ENCODE peak calls at places on chromosome 10, in five cellular contexts. Q is cardiac muscle cell, H is IMR-90, L is GM23248, E is prostate gland. G is an unnamed sample.
A peak's percentile ranks its signal among the peaks of the same experiment; 100 is the strongest.

GRCh38 chr10:74889662-74889998 is 63.2 kb downstream of the KAT6B start:
- DNase-seq in E (no peak), L (peak; percentile 54), H (no peak), Q (no peak), G (no peak)

GRCh38 chr10:22251751-22252285 is 34.0 kb upstream of the EBLN1 start:
- DNase-seq in L (peak; percentile 78), H (no peak), Q (peak; percentile 30), E (peak; percentile 54), G (no peak)

GRCh38 chr10:102918817-102919236 is 733 bp downstream of the CNNM2 start:
- DNase-seq in H (no peak), Q (no peak), E (no peak), L (peak; percentile 54), G (no peak)

GRCh38 chr10:61779950-61780659 is 117.4 kb downstream of the CABCOCO1 start:
- DNase-seq in Q (peak; percentile 11), L (peak; percentile 91), E (no peak), H (peak; percentile 74), G (no peak)

GRCh38 chr10:121525276-121526039 is 72.8 kb downstream of the FGFR2 start:
- DNase-seq in E (peak; percentile 48), Q (peak; percentile 20), H (no peak), L (no peak), G (no peak)

GRCh38 chr10:63668081-63668480 is 146.9 kb downstream of the REEP3 start:
- DNase-seq in H (no peak), L (peak; percentile 3), E (no peak), Q (no peak), G (no peak)

GRCh38 chr10:52474265-52474664 is 160.2 kb downstream of the DKK1 start:
- DNase-seq in H (no peak), E (no peak), Q (no peak), L (no peak), G (no peak)

GRCh38 chr10:1607466-1607865 is 129.9 kb downstream of the ADARB2 start:
- DNase-seq in E (no peak), L (no peak), Q (no peak), H (no peak), G (no peak)

GRCh38 chr10:121823993-121824463 is 103.8 kb downstream of the ATE1 start:
- DNase-seq in H (peak; percentile 46), L (peak; percentile 70), E (no peak), Q (peak; percentile 47), G (no peak)

GRCh38 chr10:69410487-69410886 is 6.2 kb downstream of the TACR2 start:
- DNase-seq in Q (no peak), E (no peak), H (no peak), L (no peak), G (no peak)

GRCh38 chr10:52215745-52216361 is 98.2 kb upstream of the DKK1 start:
- DNase-seq in E (peak; percentile 37), H (peak; percentile 81), Q (peak; percentile 76), L (peak; percentile 75), G (no peak)

GRCh38 chr10:129780158-129780557 is 183.9 kb downstream of the EBF3 start:
- DNase-seq in L (no peak), H (no peak), E (no peak), Q (no peak), G (no peak)

GRCh38 chr10:11264481-11265044 is 246.9 kb downstream of the CELF2 start:
- DNase-seq in H (no peak), Q (no peak), L (no peak), E (no peak), G (no peak)

GRCh38 chr10:123611243-123611642 is 54.9 kb upstream of the GPR26 start:
- DNase-seq in H (no peak), E (no peak), Q (no peak), L (no peak), G (no peak)

GRCh38 chr10:28492556-28492955 is 40.4 kb upstream of the WAC start:
- DNase-seq in Q (no peak), H (no peak), L (no peak), E (no peak), G (no peak)

GRCh38 chr10:35356725-35357092 is 20.4 kb downstream of the CCNY start:
- DNase-seq in Q (no peak), H (no peak), L (no peak), E (no peak), G (no peak)

GRCh38 chr10:77804371-77804770 is 122.2 kb downstream of the DLG5 start:
- DNase-seq in Q (no peak), L (no peak), E (no peak), H (no peak), G (no peak)

GRCh38 chr10:17981766-17982380 is 30.2 kb downstream of the SLC39A12 start:
- DNase-seq in H (peak; percentile 93), Q (no peak), L (peak; percentile 91), E (no peak), G (no peak)

GRCh38 chr10:28327494-28327886 is 24.6 kb upstream of the MPP7 start:
- DNase-seq in L (peak; percentile 55), H (peak; percentile 65), E (no peak), Q (peak; percentile 51), G (no peak)

GRCh38 chr10:1287493-1288480 is 231.6 kb downstream of the WDR37 start:
- DNase-seq in E (no peak), L (no peak), H (no peak), Q (no peak), G (no peak)

GRCh38 chr10:43852141-43852540 is 203.5 kb upstream of the ZNF32 start:
- DNase-seq in L (no peak), Q (no peak), E (no peak), H (no peak), G (no peak)

GRCh38 chr10:58952747-58953466 is 223.5 kb upstream of the PHYHIPL start:
- DNase-seq in E (peak; percentile 49), Q (peak; percentile 55), H (peak; percentile 42), L (peak; percentile 61), G (no peak)

GRCh38 chr10:121365566-121365965 is 232.7 kb downstream of the FGFR2 start:
- DNase-seq in Q (no peak), H (no peak), L (no peak), E (no peak), G (no peak)

GRCh38 chr10:97066877-97067555 is 118.7 kb downstream of the SLIT1 start:
- DNase-seq in Q (no peak), H (no peak), L (no peak), E (no peak), G (no peak)

GRCh38 chr10:124619195-124619594 is 125.0 kb downstream of the FAM53B start:
- DNase-seq in E (peak; percentile 80), H (peak; percentile 20), Q (no peak), L (no peak), G (no peak)

GRCh38 chr10:72010234-72010992 is 46.2 kb downstream of the CHST3 start:
- DNase-seq in Q (no peak), H (no peak), L (peak; percentile 31), E (no peak), G (no peak)

GRCh38 chr10:124647421-124648130 is 96.6 kb downstream of the FAM53B start:
- DNase-seq in E (no peak), L (peak; percentile 74), H (peak; percentile 20), Q (no peak), G (peak; percentile 50)

GRCh38 chr10:112716924-112717348 is 233.1 kb upstream of the TCF7L2 start:
- DNase-seq in Q (no peak), L (peak; percentile 72), H (peak; percentile 72), E (no peak), G (no peak)

GRCh38 chr10:94224656-94225055 is 138.1 kb downstream of the NOC3L start:
- DNase-seq in H (peak; percentile 85), L (peak; percentile 81), Q (no peak), E (no peak), G (no peak)

GRCh38 chr10:129740532-129741279 is 223.4 kb downstream of the EBF3 start:
- DNase-seq in E (no peak), H (no peak), L (no peak), Q (no peak), G (no peak)

GRCh38 chr10:2958659-2959058 is 108.7 kb upstream of the PFKP start:
- DNase-seq in Q (no peak), E (no peak), H (no peak), L (no peak), G (no peak)

GRCh38 chr10:73628405-73628804 is 12.9 kb downstream of the MYOZ1 start:
- DNase-seq in E (no peak), H (no peak), Q (no peak), L (no peak), G (no peak)

GRCh38 chr10:71116426-71116825 is 95.9 kb upstream of the UNC5B start:
- DNase-seq in H (no peak), Q (no peak), L (no peak), E (no peak), G (no peak)

GRCh38 chr10:86962981-86963310 is 4.5 kb downstream of the SNCG start:
- DNase-seq in Q (no peak), L (no peak), E (no peak), H (no peak), G (no peak)

GRCh38 chr10:5692476-5693358 is 8.1 kb downstream of the TASOR2 start:
- DNase-seq in L (peak; percentile 64), H (peak; percentile 19), E (peak; percentile 22), Q (peak; percentile 87), G (no peak)
- H3K4me1 ChIP-seq in L (no peaks in the 10 kb centered on the region), H (peaks cover 8% of the 10 kb centered on the region), E (no peaks in the 10 kb centered on the region), Q (peaks cover 25% of the 10 kb centered on the region), G (peaks cover 35% of the 10 kb centered on the region)

DNA sequence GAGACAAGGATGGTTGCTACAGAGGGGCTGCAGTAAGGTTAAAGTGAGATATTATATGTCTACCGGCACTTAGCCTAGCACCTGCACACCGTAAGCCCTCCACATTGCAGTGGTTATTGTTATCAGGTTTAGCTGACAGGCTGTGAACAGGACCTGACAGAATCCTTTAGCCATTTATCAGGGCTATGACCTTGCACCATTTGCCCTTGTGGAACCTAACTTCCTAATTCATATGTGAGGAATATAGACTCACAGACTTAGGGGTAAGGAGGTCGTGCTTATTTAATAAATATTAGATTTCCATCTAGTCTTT is 10.1 kb downstream of the NCOA4 start:
- DNase-seq in Q (peak; percentile 80), E (no peak), H (no peak), L (no peak), G (no peak)
- H3K4me1 ChIP-seq in Q (peaks cover 68% of the 10 kb centered on the region), E (no peaks in the 10 kb centered on the region), H (peaks cover 25% of the 10 kb centered on the region), L (peaks cover 90% of the 10 kb centered on the region), G (peaks cover 94% of the 10 kb centered on the region)

DNA sequence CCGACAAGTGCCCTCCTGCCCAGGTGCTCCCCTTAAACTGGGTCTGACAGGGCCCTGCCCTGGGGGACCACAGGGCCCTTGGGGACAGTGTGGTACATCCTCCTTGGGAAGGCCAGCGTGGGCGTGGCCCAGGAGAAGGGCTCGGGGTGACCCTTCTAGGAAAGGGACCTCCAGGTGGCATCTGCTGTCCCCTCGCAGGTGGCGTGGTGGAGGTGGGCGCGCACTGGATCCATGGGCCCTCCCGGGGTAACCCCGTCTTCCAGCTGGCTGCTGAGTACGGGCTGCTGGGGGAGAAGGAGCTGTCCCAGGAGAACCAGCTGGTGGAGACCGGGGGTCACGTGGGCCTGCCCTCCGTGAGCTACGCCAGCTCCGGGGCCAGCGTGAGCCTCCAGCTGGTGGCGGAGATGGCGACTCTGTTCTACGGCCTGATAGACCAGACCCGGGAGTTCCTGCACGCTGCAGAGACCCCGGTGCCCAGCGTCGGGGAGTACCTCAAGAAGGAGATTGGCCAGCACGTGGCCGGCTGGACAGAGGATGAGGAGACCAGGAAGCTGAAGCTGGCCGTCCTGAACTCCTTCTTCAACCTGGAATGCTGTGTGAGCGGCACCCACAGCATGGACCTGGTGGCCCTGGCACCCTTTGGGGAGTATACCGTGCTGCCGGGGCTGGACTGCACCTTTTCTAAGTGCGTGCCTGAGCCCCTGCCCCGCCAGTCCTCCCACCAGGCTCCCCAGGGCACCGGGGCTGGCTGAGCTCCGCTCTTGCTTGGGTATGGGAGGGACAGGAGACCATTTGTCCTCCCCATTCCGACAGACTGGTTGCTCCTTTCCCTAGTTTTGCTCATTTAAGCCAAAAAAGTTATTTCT is 972 bp downstream of the PAOX start:
- DNase-seq in E (no peak), L (no peak), Q (no peak), H (no peak), G (no peak)
- H3K4me1 ChIP-seq in E (no peaks in the 10 kb centered on the region), L (no peaks in the 10 kb centered on the region), Q (no peaks in the 10 kb centered on the region), H (peaks cover 5% of the 10 kb centered on the region), G (peaks cover 15% of the 10 kb centered on the region)

GRCh38 chr10:30037620-30038336 is 21.6 kb downstream of the JCAD start:
- DNase-seq in E (no peak), H (no peak), Q (peak; percentile 49), L (no peak), G (no peak)
- H3K4me1 ChIP-seq in E (no peaks in the 10 kb centered on the region), H (peaks cover 4% of the 10 kb centered on the region), Q (peaks cover 54% of the 10 kb centered on the region), L (no peaks in the 10 kb centered on the region), G (peaks cover 6% of the 10 kb centered on the region)